ENCODE peak calls at places on chromosomes 16 and 17, in seven cellular contexts. W, K, N, G, Z, O and M are unnamed samples.

GRCh38 chr16:89601906-89602272 is 11.6 kb upstream of the DPEP1 start:
- DNase-seq in W (no peak), O (no peak), N (no peak), G (no peak), Z (no peak), K (no peak), M (no peak)

GRCh38 chr16:85709766-85710423 is 21.1 kb upstream of the GINS2 start:
- DNase-seq in W (no peak), K (no peak), G (no peak), Z (no peak), N (no peak), O (no peak), M (no peak)

GRCh38 chr16:84992700-84993075 is 18.6 kb downstream of the ZDHHC7 start:
- DNase-seq in G (no peak), K (no peak), Z (no peak), O (no peak), N (no peak), W (no peak), M (no peak)

GRCh38 chr17:50925296-50925891 is 59.2 kb upstream of the TOB1 start:
- DNase-seq in W (peak; percentile 35), K (no peak), N (no peak), Z (no peak), G (no peak), O (no peak), M (no peak)

GRCh38 chr16:59719121-59719520 is 985.0 kb upstream of the GOT2 start:
- DNase-seq in W (no peak), G (no peak), O (no peak), K (no peak), N (no peak), Z (no peak), M (no peak)

GRCh38 chr17:12730931-12731521 is 58.3 kb upstream of the ARHGAP44 start:
- DNase-seq in G (peak; percentile 56), Z (no peak), O (peak; percentile 28), K (no peak), W (no peak), N (peak; percentile 85), M (peak; percentile 19)

GRCh38 chr17:72632026-72632684 is 460.3 kb downstream of the SLC39A11 start:
- DNase-seq in K (no peak), N (no peak), Z (no peak), W (peak; percentile 66), O (no peak), G (peak; percentile 85), M (no peak)

GRCh38 chr17:39167492-39167891 is 1.5 kb upstream of the ARL5C start:
- DNase-seq in N (no peak), O (no peak), Z (no peak), W (no peak), K (no peak), G (no peak), M (no peak)

GRCh38 chr16:52773026-52773425 is 226.1 kb upstream of the TOX3 start:
- DNase-seq in W (no peak), O (no peak), G (no peak), K (no peak), N (no peak), Z (no peak), M (no peak)

GRCh38 chr17:28807925-28808641 is 34.5 kb downstream of the FAM222B start:
- DNase-seq in K (peak; percentile 95), Z (no peak), N (no peak), O (no peak), W (no peak), G (peak; percentile 78), M (peak; percentile 7)

GRCh38 chr16:56282455-56282854 is 91.2 kb downstream of the GNAO1 start:
- DNase-seq in Z (no peak), G (no peak), N (no peak), K (no peak), W (no peak), O (no peak), M (no peak)

GRCh38 chr17:80695979-80696378 is 151.3 kb downstream of the RPTOR start:
- DNase-seq in N (no peak), Z (no peak), G (no peak), W (no peak), O (no peak), K (peak; percentile 21), M (no peak)

GRCh38 chr16:27286446-27286845 is 17.9 kb upstream of the NSMCE1 start:
- DNase-seq in K (peak; percentile 98), N (no peak), W (no peak), O (no peak), Z (no peak), G (peak; percentile 73), M (no peak)

GRCh38 chr16:49921791-49922456 is 66.0 kb upstream of the ZNF423 start:
- DNase-seq in K (peak; percentile 52), G (peak; percentile 66), N (peak; percentile 64), Z (no peak), O (peak; percentile 65), W (peak; percentile 62), M (peak; percentile 57)

GRCh38 chr16:70770968-70771552 is 29.9 kb downstream of the VAC14 start:
- DNase-seq in G (peak; percentile 70), W (no peak), N (peak; percentile 65), K (peak; percentile 71), O (peak; percentile 79), Z (no peak), M (peak; percentile 76)

GRCh38 chr17:789160-789840 is 7.1 kb downstream of the MRM3 start:
- DNase-seq in N (no peak), G (no peak), Z (no peak), K (no peak), O (peak; percentile 1), W (no peak), M (no peak)

GRCh38 chr17:68792042-68792685 is 163.0 kb downstream of the ABCA8 start:
- DNase-seq in O (no peak), Z (no peak), N (no peak), G (no peak), K (no peak), W (no peak), M (no peak)

GRCh38 chr16:4317471-4318170 is 1.8 kb downstream of the GLIS2 start:
- DNase-seq in N (peak; percentile 65), K (peak; percentile 26), W (no peak), Z (no peak), O (peak; percentile 70), G (peak; percentile 82), M (no peak)

GRCh38 chr17:82890339-82890730 is 50.5 kb upstream of the ZNF750 start:
- DNase-seq in K (no peak), N (peak; percentile 55), O (no peak), G (no peak), Z (no peak), W (no peak), M (no peak)

GRCh38 chr16:54366005-54366634 is 79.5 kb upstream of the IRX3 start:
- DNase-seq in W (no peak), K (no peak), Z (no peak), N (no peak), O (no peak), G (no peak), M (no peak)

GRCh38 chr17:78921437-78921971 is 3.7 kb downstream of the TIMP2 start:
- DNase-seq in O (no peak), G (no peak), N (no peak), K (no peak), W (no peak), Z (no peak), M (no peak)

GRCh38 chr17:78920528-78920927 is 4.7 kb downstream of the TIMP2 start:
- DNase-seq in N (no peak), K (no peak), Z (no peak), W (no peak), O (no peak), G (no peak), M (no peak)

GRCh38 chr17:78918979-78919378 is 6.2 kb downstream of the TIMP2 start:
- DNase-seq in W (no peak), N (no peak), G (no peak), Z (no peak), O (no peak), K (no peak), M (no peak)

GRCh38 chr17:78917451-78918307 is 7.5 kb downstream of the TIMP2 start:
- DNase-seq in K (no peak), W (no peak), N (no peak), G (no peak), O (no peak), Z (no peak), M (no peak)

GRCh38 chr17:78919816-78920516 is 5.2 kb downstream of the TIMP2 start:
- DNase-seq in N (no peak), W (no peak), Z (no peak), K (no peak), G (no peak), O (no peak), M (no peak)
- H3K4me1 ChIP-seq in N (peaks cover 13% of the 10 kb centered on the region), W (no peaks in the 10 kb centered on the region), Z (peaks cover 71% of the 10 kb centered on the region), K (peaks cover 18% of the 10 kb centered on the region), G (peaks cover 75% of the 10 kb centered on the region), O (peaks cover 33% of the 10 kb centered on the region), M (peaks cover 65% of the 10 kb centered on the region)

GRCh38 chr16:24555346-24555872 is 16.0 kb downstream of the RBBP6 start:
- DNase-seq in W (no peak), G (no peak), O (no peak), N (no peak), Z (no peak), K (no peak), M (no peak)
- TF ChIP-seq POLR2A in W (no peak), G (no peak), O (no peak), N (no peak), Z (no peak), K (no peak), M (no peak)

DNA sequence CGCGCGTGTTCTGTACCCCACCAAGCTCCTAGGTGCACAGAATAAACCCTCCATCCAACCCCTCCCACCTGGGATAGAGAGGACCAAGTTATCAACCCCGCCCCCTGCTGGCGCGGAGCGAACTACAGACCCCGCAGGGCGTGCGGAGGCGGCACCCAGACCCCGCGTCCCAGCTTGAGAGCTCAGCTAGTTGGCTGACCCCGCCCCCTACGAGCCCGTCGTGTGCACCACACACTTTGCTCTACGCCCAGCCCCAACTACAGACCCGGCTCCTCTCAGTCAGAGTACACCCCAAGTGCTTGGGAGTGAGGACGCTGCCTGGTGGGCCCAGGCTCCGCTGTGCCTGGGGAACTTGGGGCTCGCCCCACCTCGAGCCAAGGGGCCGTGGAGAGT is 1.5 kb downstream of the GRIN2A start:
- DNase-seq in W (peak; percentile 57), K (no peak), O (peak; percentile 33), N (peak; percentile 44), G (peak; percentile 17), Z (no peak), M (no peak)
- H3K4me3 ChIP-seq in W (no peak overlapping the region), K (no peak overlapping the region), O (no peak overlapping the region), N (no peak overlapping the region), G (peak overlapping the region; percentile 35), Z (peak overlapping the region; percentile 62), M (no peak overlapping the region)

GRCh38 chr16:74577882-74578366 is 29.0 kb downstream of the GLG1 start:
- DNase-seq in G (no peak), O (no peak), K (peak; percentile 65), W (no peak), N (no peak), Z (no peak), M (no peak)

GRCh38 chr16:74574146-74574545 is 32.8 kb downstream of the GLG1 start:
- DNase-seq in O (no peak), K (no peak), N (no peak), G (no peak), W (no peak), Z (no peak), M (no peak)

GRCh38 chr16:74573622-74574021 is 33.3 kb downstream of the GLG1 start:
- DNase-seq in O (no peak), K (no peak), G (no peak), W (no peak), N (no peak), Z (no peak), M (no peak)

GRCh38 chr16:74575805-74576643 is 30.9 kb downstream of the GLG1 start:
- DNase-seq in O (no peak), W (no peak), K (no peak), G (no peak), N (peak; percentile 73), Z (no peak), M (no peak)

GRCh38 chr16:74575175-74575804 is 31.6 kb downstream of the GLG1 start:
- DNase-seq in O (no peak), W (no peak), K (no peak), G (no peak), Z (no peak), N (no peak), M (no peak)
- H3K4me1 ChIP-seq in O (no peaks in the 10 kb centered on the region), W (no peaks in the 10 kb centered on the region), K (peaks cover 16% of the 10 kb centered on the region), G (peaks cover 24% of the 10 kb centered on the region), Z (peaks cover 13% of the 10 kb centered on the region), N (peaks cover 36% of the 10 kb centered on the region), M (peaks cover 21% of the 10 kb centered on the region)